ENCODE peak calls at places on chromosomes 1 and 21, in six cellular contexts. One of them, this sample, is unnamed.
A peak's percentile ranks its signal among the peaks of the same experiment; 100 is the strongest.

GRCh38 chr1:184315254-184315653 is 71.6 kb upstream of the C1orf21 start:
- DNase-seq in H1: no peak
- DNase-seq in K562: no peak
- DNase-seq in GM12891: no peak
- DNase-seq in GM12878: no peak
- DNase-seq in HepG2: no peak
- DNase-seq in this sample: no peak

GRCh38 chr1:6128276-6129081 is 51.6 kb downstream of the CHD5 start:
- DNase-seq in H1: no peak
- DNase-seq in K562: no peak
- DNase-seq in GM12891: no peak
- DNase-seq in GM12878: no peak
- DNase-seq in HepG2: no peak
- DNase-seq in this sample: no peak

GRCh38 chr1:208475951-208476824 is 232.0 kb upstream of the PLXNA2 start:
- DNase-seq in H1: peak; percentile 50
- DNase-seq in K562: no peak
- DNase-seq in GM12891: no peak
- DNase-seq in GM12878: no peak
- DNase-seq in HepG2: peak; percentile 6
- DNase-seq in this sample: no peak

GRCh38 chr1:7838714-7839113 is 14.2 kb downstream of the UTS2 start:
- DNase-seq in H1: no peak
- DNase-seq in K562: no peak
- DNase-seq in GM12891: no peak
- DNase-seq in GM12878: no peak
- DNase-seq in HepG2: no peak
- DNase-seq in this sample: no peak

GRCh38 chr1:111596499-111596898 is 23.1 kb upstream of the RAP1A start:
- DNase-seq in H1: no peak
- DNase-seq in K562: no peak
- DNase-seq in GM12891: no peak
- DNase-seq in GM12878: no peak
- DNase-seq in HepG2: no peak
- DNase-seq in this sample: no peak

GRCh38 chr1:28830814-28831213 is 18.8 kb downstream of the OPRD1 start:
- DNase-seq in H1: no peak
- DNase-seq in K562: no peak
- DNase-seq in GM12891: no peak
- DNase-seq in GM12878: no peak
- DNase-seq in HepG2: no peak
- DNase-seq in this sample: no peak

GRCh38 chr1:52216907-52217458 is 75.1 kb downstream of the ZFYVE9 start:
- DNase-seq in H1: no peak
- DNase-seq in K562: no peak
- DNase-seq in GM12891: no peak
- DNase-seq in GM12878: no peak
- DNase-seq in HepG2: no peak
- DNase-seq in this sample: no peak

GRCh38 chr1:155241851-155242264 is 13.4 kb downstream of the ENTREP3 start:
- DNase-seq in H1: no peak
- DNase-seq in K562: no peak
- DNase-seq in GM12891: no peak
- DNase-seq in GM12878: no peak
- DNase-seq in HepG2: no peak
- DNase-seq in this sample: no peak

GRCh38 chr21:46216132-46216747 is 12.3 kb downstream of the LSS start:
- DNase-seq in H1: no peak
- DNase-seq in K562: no peak
- DNase-seq in GM12891: no peak
- DNase-seq in GM12878: no peak
- DNase-seq in HepG2: no peak
- DNase-seq in this sample: no peak

GRCh38 chr1:215523128-215523861 is 43.8 kb upstream of the KCTD3 start:
- DNase-seq in H1: no peak
- DNase-seq in K562: no peak
- DNase-seq in GM12891: no peak
- DNase-seq in GM12878: no peak
- DNase-seq in HepG2: no peak
- DNase-seq in this sample: no peak

GRCh38 chr1:85202092-85202863 is 1.5 kb upstream of the SYDE2 start:
- DNase-seq in H1: no peak
- DNase-seq in K562: no peak
- DNase-seq in GM12891: no peak
- DNase-seq in GM12878: no peak
- DNase-seq in HepG2: no peak
- DNase-seq in this sample: no peak

GRCh38 chr1:182601926-182602325 is 2.3 kb downstream of the RGS16 start:
- DNase-seq in H1: no peak
- DNase-seq in K562: no peak
- DNase-seq in GM12891: no peak
- DNase-seq in GM12878: no peak
- DNase-seq in HepG2: no peak
- DNase-seq in this sample: no peak

GRCh38 chr1:228400692-228401454 is 5.8 kb downstream of the TRIM11 start:
- DNase-seq in H1: no peak
- DNase-seq in K562: no peak
- DNase-seq in GM12891: no peak
- DNase-seq in GM12878: no peak
- DNase-seq in HepG2: no peak
- DNase-seq in this sample: no peak

GRCh38 chr1:35857830-35858229 is 25.2 kb upstream of the AGO1 start:
- DNase-seq in H1: no peak
- DNase-seq in K562: no peak
- DNase-seq in GM12891: no peak
- DNase-seq in GM12878: no peak
- DNase-seq in HepG2: no peak
- DNase-seq in this sample: no peak
- TF ChIP-seq TAF1 in H1: no peak
- TF ChIP-seq TAF1 in K562: no peak
- TF ChIP-seq TAF1 in GM12891: no peak
- TF ChIP-seq TAF1 in GM12878: no peak
- TF ChIP-seq TAF1 in HepG2: no peak
- TF ChIP-seq TAF1 in this sample: no peak

GRCh38 chr1:10474613-10475507 is at the start of gene PEX14:
- DNase-seq in H1: peak; percentile 92
- DNase-seq in K562: peak; percentile 93
- DNase-seq in GM12891: peak; percentile 89
- DNase-seq in GM12878: peak; percentile 54
- DNase-seq in HepG2: peak; percentile 84
- DNase-seq in this sample: peak; percentile 86
- TF ChIP-seq POLR2A in H1: peak; percentile 82
- TF ChIP-seq POLR2A in K562: peak; percentile 85
- TF ChIP-seq POLR2A in GM12891: peak; percentile 67
- TF ChIP-seq POLR2A in GM12878: peak; percentile 95
- TF ChIP-seq POLR2A in HepG2: peak; percentile 75
- TF ChIP-seq POLR2A in this sample: peak; percentile 79

GRCh38 chr1:40060351-40060750 is 19.8 kb downstream of the CAP1 start:
- DNase-seq in H1: no peak
- DNase-seq in K562: no peak
- DNase-seq in GM12891: no peak
- DNase-seq in GM12878: no peak
- DNase-seq in HepG2: no peak
- DNase-seq in this sample: no peak

GRCh38 chr1:40059960-40060337 is 19.4 kb downstream of the CAP1 start:
- DNase-seq in H1: no peak
- DNase-seq in K562: no peak
- DNase-seq in GM12891: no peak
- DNase-seq in GM12878: no peak
- DNase-seq in HepG2: no peak
- DNase-seq in this sample: no peak

GRCh38 chr1:40058097-40058452 is 17.5 kb downstream of the CAP1 start:
- DNase-seq in H1: no peak
- DNase-seq in K562: peak; percentile 61
- DNase-seq in GM12891: no peak
- DNase-seq in GM12878: no peak
- DNase-seq in HepG2: no peak
- DNase-seq in this sample: no peak

GRCh38 chr1:40058453-40059291 is 18.1 kb downstream of the CAP1 start:
- DNase-seq in H1: no peak
- DNase-seq in K562: no peak
- DNase-seq in GM12891: no peak
- DNase-seq in GM12878: no peak
- DNase-seq in HepG2: peak; percentile 78
- DNase-seq in this sample: no peak

GRCh38 chr1:40059292-40059959 is 18.9 kb downstream of the CAP1 start:
- DNase-seq in H1: no peak
- DNase-seq in K562: peak; percentile 37
- DNase-seq in GM12891: no peak
- DNase-seq in GM12878: no peak
- DNase-seq in HepG2: peak; percentile 43
- DNase-seq in this sample: no peak
- TF ChIP-seq POLR2AphosphoS5 in H1: no peak
- TF ChIP-seq POLR2AphosphoS5 in K562: no peak
- TF ChIP-seq POLR2AphosphoS5 in GM12891: no peak
- TF ChIP-seq POLR2AphosphoS5 in GM12878: no peak
- TF ChIP-seq POLR2AphosphoS5 in HepG2: no peak
- TF ChIP-seq POLR2AphosphoS5 in this sample: no peak

GRCh38 chr1:171844381-171844780 is 3.1 kb downstream of the DNM3 start:
- DNase-seq in H1: no peak
- DNase-seq in K562: no peak
- DNase-seq in GM12891: no peak
- DNase-seq in GM12878: no peak
- DNase-seq in HepG2: no peak
- DNase-seq in this sample: no peak
- TF ChIP-seq TAF1 in H1: no peak
- TF ChIP-seq TAF1 in K562: no peak
- TF ChIP-seq TAF1 in GM12891: no peak
- TF ChIP-seq TAF1 in GM12878: no peak
- TF ChIP-seq TAF1 in HepG2: no peak
- TF ChIP-seq TAF1 in this sample: no peak

GRCh38 chr1:231338270-231339128 is at the start of gene SPRTN:
- DNase-seq in H1: no peak
- DNase-seq in K562: peak; percentile 92
- DNase-seq in GM12891: peak; percentile 19
- DNase-seq in GM12878: no peak
- DNase-seq in HepG2: no peak
- DNase-seq in this sample: peak; percentile 34

GRCh38 chr1:231337043-231337471 is 595 bp downstream of the EXOC8 start:
- DNase-seq in H1: no peak
- DNase-seq in K562: peak; percentile 59
- DNase-seq in GM12891: no peak
- DNase-seq in GM12878: no peak
- DNase-seq in HepG2: no peak
- DNase-seq in this sample: no peak

GRCh38 chr1:231334952-231335351 is 2.7 kb downstream of the EXOC8 start:
- DNase-seq in H1: no peak
- DNase-seq in K562: no peak
- DNase-seq in GM12891: no peak
- DNase-seq in GM12878: no peak
- DNase-seq in HepG2: no peak
- DNase-seq in this sample: no peak

GRCh38 chr1:231335663-231336602 is 1.7 kb downstream of the EXOC8 start:
- DNase-seq in H1: no peak
- DNase-seq in K562: no peak
- DNase-seq in GM12891: no peak
- DNase-seq in GM12878: no peak
- DNase-seq in HepG2: peak; percentile 29
- DNase-seq in this sample: no peak

GRCh38 chr1:231337472-231338269 is at the start of gene EXOC8:
- DNase-seq in H1: peak; percentile 99
- DNase-seq in K562: peak; percentile 98
- DNase-seq in GM12891: peak; percentile 86
- DNase-seq in GM12878: peak; percentile 99
- DNase-seq in HepG2: peak; percentile 96
- DNase-seq in this sample: peak; percentile 82
- TF ChIP-seq POLR2A in H1: no peak
- TF ChIP-seq POLR2A in K562: peak; percentile 90
- TF ChIP-seq POLR2A in GM12891: peak; percentile 72
- TF ChIP-seq POLR2A in GM12878: peak; percentile 88
- TF ChIP-seq POLR2A in HepG2: peak; percentile 65
- TF ChIP-seq POLR2A in this sample: peak; percentile 84

GRCh38 chr1:93846929-93847810 is 31.8 kb downstream of the DNTTIP2 start:
- DNase-seq in H1: peak; percentile 90
- DNase-seq in K562: peak; percentile 63
- DNase-seq in GM12891: peak; percentile 73
- DNase-seq in GM12878: peak; percentile 92
- DNase-seq in HepG2: peak; percentile 86
- DNase-seq in this sample: peak; percentile 71
- TF ChIP-seq POLR2AphosphoS5 in H1: peak; percentile 40
- TF ChIP-seq POLR2AphosphoS5 in K562: no peak
- TF ChIP-seq POLR2AphosphoS5 in GM12891: no peak
- TF ChIP-seq POLR2AphosphoS5 in GM12878: no peak
- TF ChIP-seq POLR2AphosphoS5 in HepG2: peak; percentile 46
- TF ChIP-seq POLR2AphosphoS5 in this sample: no peak

GRCh38 chr21:43851593-43851992 is 13.4 kb upstream of the AGPAT3 start:
- DNase-seq in H1: no peak
- DNase-seq in K562: no peak
- DNase-seq in GM12891: no peak
- DNase-seq in GM12878: no peak
- DNase-seq in HepG2: no peak
- DNase-seq in this sample: no peak
- TF ChIP-seq TAF1 in H1: no peak
- TF ChIP-seq TAF1 in K562: no peak
- TF ChIP-seq TAF1 in GM12891: no peak
- TF ChIP-seq TAF1 in GM12878: no peak
- TF ChIP-seq TAF1 in HepG2: no peak
- TF ChIP-seq TAF1 in this sample: no peak

DNA sequence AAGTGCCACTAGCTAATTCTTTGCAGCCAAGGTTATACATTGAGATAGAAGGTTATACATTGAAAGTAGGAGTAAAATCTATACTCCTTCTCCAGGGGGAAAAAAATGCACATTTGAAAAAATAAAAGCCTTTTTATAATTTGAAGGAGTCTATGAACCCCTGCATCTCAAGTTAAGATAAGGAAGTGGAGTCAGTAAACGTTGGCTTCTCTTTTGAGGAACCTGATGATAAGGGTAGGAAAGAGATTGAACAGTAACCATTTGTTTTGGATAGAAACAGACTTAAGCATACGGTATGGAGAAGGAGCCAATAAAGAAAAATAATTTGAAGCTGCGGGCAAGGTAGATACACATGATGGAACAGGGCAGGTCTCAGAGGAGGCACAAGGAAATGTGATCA is 64.1 kb downstream of the RPAP2 start:
- DNase-seq in H1: no peak
- DNase-seq in K562: no peak
- DNase-seq in GM12891: no peak
- DNase-seq in GM12878: no peak
- DNase-seq in HepG2: no peak
- DNase-seq in this sample: no peak
- TF ChIP-seq POLR2A in H1: no peak
- TF ChIP-seq POLR2A in K562: no peak
- TF ChIP-seq POLR2A in GM12891: no peak
- TF ChIP-seq POLR2A in GM12878: no peak
- TF ChIP-seq POLR2A in HepG2: no peak
- TF ChIP-seq POLR2A in this sample: no peak

GRCh38 chr1:66725885-66726665 is 26.2 kb upstream of the DYNLT5 start:
- DNase-seq in H1: peak; percentile 68
- DNase-seq in K562: peak; percentile 47
- DNase-seq in GM12891: no peak
- DNase-seq in GM12878: peak; percentile 26
- DNase-seq in HepG2: peak; percentile 54
- DNase-seq in this sample: no peak
- TF ChIP-seq POLR2AphosphoS5 in H1: no peak
- TF ChIP-seq POLR2AphosphoS5 in K562: no peak
- TF ChIP-seq POLR2AphosphoS5 in GM12891: no peak
- TF ChIP-seq POLR2AphosphoS5 in GM12878: no peak
- TF ChIP-seq POLR2AphosphoS5 in HepG2: no peak
- TF ChIP-seq POLR2AphosphoS5 in this sample: no peak

This sample was measured in GM12892.